ENCODE peak calls at places on chromosomes 1 and 21, in nine cellular contexts. P is left ventricle myocardium inferior, W is nephron progenitor cell, J is fibroblast of the aortic adventitia, F is fibroblast of lung, N is breast epithelium, V is neural crest cell, Q is stomach, S is AG09319. O is an unnamed sample.

GRCh38 chr1:203289281-203289981 is 15.9 kb upstream of the BTG2 start:
- DNase-seq in P (no peak), W (no peak), J (no peak), F (no peak), N (no peak), V (no peak), Q (peak; percentile 56), S (no peak), O (no peak)

GRCh38 chr1:235101558-235102258 is 26.9 kb downstream of the TOMM20 start:
- DNase-seq in P (no peak), W (no peak), J (no peak), F (no peak), N (no peak), V (no peak), Q (no peak), S (no peak), O (no peak)

GRCh38 chr21:36310016-36310415 is 10.0 kb upstream of the MORC3 start:
- DNase-seq in P (no peak), W (no peak), J (no peak), F (no peak), N (no peak), V (no peak), Q (no peak), S (no peak), O (no peak)

GRCh38 chr21:46674430-46675007 is 39.0 kb downstream of the PRMT2 start:
- DNase-seq in P (no peak), W (no peak), J (no peak), F (no peak), N (no peak), V (no peak), Q (no peak), S (no peak), O (no peak)

GRCh38 chr1:243605604-243606003 is 244.4 kb downstream of the AKT3 start:
- DNase-seq in P (no peak), W (no peak), J (peak; percentile 78), F (peak; percentile 55), N (no peak), V (no peak), Q (no peak), S (no peak), O (no peak)

GRCh38 chr1:155392898-155393411 is 72.3 kb downstream of the RUSC1 start:
- DNase-seq in P (no peak), W (no peak), J (peak; percentile 27), F (peak; percentile 62), N (no peak), V (no peak), Q (peak; percentile 40), S (no peak), O (no peak)

GRCh38 chr1:109239047-109239579 is 10.2 kb upstream of the CELSR2 start:
- DNase-seq in P (no peak), W (no peak), J (no peak), F (no peak), N (no peak), V (no peak), Q (no peak), S (no peak), O (no peak)

GRCh38 chr21:28832013-28832714 is 160.5 kb downstream of the LTN1 start:
- DNase-seq in P (no peak), W (no peak), J (peak; percentile 15), F (peak; percentile 32), N (no peak), V (no peak), Q (no peak), S (no peak), O (no peak)

GRCh38 chr1:156999596-157000320 is 45.8 kb downstream of the ARHGEF11 start:
- DNase-seq in P (no peak), W (no peak), J (no peak), F (no peak), N (no peak), V (no peak), Q (no peak), S (no peak), O (no peak)

GRCh38 chr1:56547473-56547872 is 31.9 kb downstream of the PLPP3 start:
- DNase-seq in P (no peak), W (no peak), J (no peak), F (no peak), N (no peak), V (no peak), Q (no peak), S (no peak), O (no peak)

GRCh38 chr1:209625791-209626285 is 26.4 kb downstream of the LAMB3 start:
- DNase-seq in P (no peak), W (no peak), J (no peak), F (no peak), N (no peak), V (no peak), Q (no peak), S (no peak), O (no peak)

GRCh38 chr21:36041910-36042309 is 18.4 kb downstream of the SETD4 start:
- DNase-seq in P (no peak), W (no peak), J (no peak), F (no peak), N (no peak), V (no peak), Q (no peak), S (no peak), O (no peak)

GRCh38 chr1:38953433-38953860 is 11.8 kb upstream of the RHBDL2 start:
- DNase-seq in P (no peak), W (no peak), J (no peak), F (peak; percentile 18), N (no peak), V (no peak), Q (no peak), S (no peak), O (no peak)

GRCh38 chr1:23249785-23250184 is 32.5 kb upstream of the HTR1D start:
- DNase-seq in P (no peak), W (no peak), J (peak; percentile 15), F (no peak), N (no peak), V (no peak), Q (no peak), S (no peak), O (no peak)

GRCh38 chr1:227944931-227945890 is 2.5 kb downstream of the WNT9A start:
- DNase-seq in P (no peak), W (peak; percentile 55), J (no peak), F (no peak), N (peak; percentile 53), V (no peak), Q (peak; percentile 55), S (no peak), O (peak; percentile 84)

GRCh38 chr1:158810311-158810710 is 20.8 kb upstream of the MNDA start:
- DNase-seq in P (no peak), W (no peak), J (no peak), F (no peak), N (no peak), V (no peak), Q (no peak), S (no peak), O (no peak)

GRCh38 chr1:6508154-6508875 is 16.8 kb upstream of the PLEKHG5 start:
- DNase-seq in P (no peak), W (no peak), J (no peak), F (no peak), N (no peak), V (no peak), Q (no peak), S (no peak), O (no peak)

GRCh38 chr1:236608930-236609726 is 4.8 kb upstream of the HEATR1 start:
- DNase-seq in P (peak; percentile 42), W (peak; percentile 73), J (peak; percentile 70), F (peak; percentile 25), N (no peak), V (peak; percentile 57), Q (peak; percentile 42), S (peak; percentile 15), O (no peak)

GRCh38 chr1:203475012-203475981 is at the start of gene PRELP:
- DNase-seq in P (peak; percentile 42), W (no peak), J (peak; percentile 58), F (peak; percentile 18), N (no peak), V (no peak), Q (peak; percentile 37), S (peak; percentile 38), O (no peak)

GRCh38 chr1:245687636-245688535 is 533.1 kb downstream of the KIF26B start:
- DNase-seq in P (no peak), W (peak; percentile 22), J (no peak), F (peak; percentile 54), N (no peak), V (peak; percentile 8), Q (no peak), S (no peak), O (no peak)
- TF ChIP-seq CTCF in P (no peak), W (no peak), J (no peak), F (peak; percentile 14), N (no peak), V (no peak), Q (no peak), S (no peak), O (no peak)

GRCh38 chr21:27759820-27760219 is 792.9 kb upstream of the ADAMTS5 start:
- DNase-seq in P (no peak), W (no peak), J (peak; percentile 16), F (no peak), N (no peak), V (no peak), Q (no peak), S (no peak), O (no peak)

GRCh38 chr21:27756191-27756590 is 789.3 kb upstream of the ADAMTS5 start:
- DNase-seq in P (no peak), W (no peak), J (peak; percentile 55), F (no peak), N (no peak), V (no peak), Q (no peak), S (no peak), O (no peak)

GRCh38 chr21:27764056-27764455 is 797.2 kb upstream of the ADAMTS5 start:
- DNase-seq in P (no peak), W (no peak), J (no peak), F (no peak), N (no peak), V (no peak), Q (no peak), S (no peak), O (no peak)

GRCh38 chr21:27761623-27762022 is 794.7 kb upstream of the ADAMTS5 start:
- DNase-seq in P (no peak), W (no peak), J (peak; percentile 35), F (no peak), N (no peak), V (no peak), Q (no peak), S (no peak), O (no peak)

GRCh38 chr21:27759091-27759659 is 792.3 kb upstream of the ADAMTS5 start:
- DNase-seq in P (peak; percentile 17), W (peak; percentile 5), J (no peak), F (no peak), N (no peak), V (peak; percentile 9), Q (no peak), S (no peak), O (no peak)
- TF ChIP-seq CTCF in P (peak; percentile 69), W (no peak), J (peak; percentile 25), F (peak; percentile 35), N (no peak), V (peak; percentile 40), Q (no peak), S (peak; percentile 44), O (peak; percentile 49)

GRCh38 chr1:84689514-84690396 is 506 bp downstream of the SSX2IP start:
- DNase-seq in P (peak; percentile 50), W (peak; percentile 72), J (peak; percentile 46), F (peak; percentile 44), N (peak; percentile 55), V (peak; percentile 53), Q (peak; percentile 58), S (no peak), O (no peak)
- TF ChIP-seq CTCF in P (peak; percentile 43), W (no peak), J (peak; percentile 47), F (peak; percentile 38), N (peak; percentile 15), V (peak; percentile 50), Q (no peak), S (peak; percentile 44), O (peak; percentile 54)

GRCh38 chr1:220544901-220545303 is 17.0 kb downstream of the MARK1 start:
- DNase-seq in P (no peak), W (no peak), J (peak; percentile 3), F (peak; percentile 5), N (no peak), V (no peak), Q (no peak), S (no peak), O (no peak)
- TF ChIP-seq CTCF in P (no peak), W (no peak), J (peak; percentile 11), F (peak; percentile 27), N (no peak), V (peak; percentile 34), Q (no peak), S (no peak), O (peak; percentile 23)

O was measured in osteocyte.